ENCODE peak calls at places on chromosome 10, in eight cellular contexts. E is breast epithelium, M is gastrocnemius medialis, G is HCT116, L is upper lobe of right lung, O is colonic mucosa, K is ovary, Z is PC-3. J is an unnamed sample. For H3K4me1, the result is how much of the 10 kb centered on the place peaks cover.

GRCh38 chr10:98833550-98833949 is 386.8 kb upstream of the HPS1 start:
- DNase-seq in E (no peak), M (no peak), G (no peak), L (no peak), O (no peak), K (no peak), Z (no peak), J (no peak)

GRCh38 chr10:72035488-72035887 is 52.9 kb downstream of the SPOCK2 start:
- DNase-seq in E (no peak), M (no peak), G (no peak), L (no peak), O (no peak), K (no peak), Z (no peak), J (no peak)

GRCh38 chr10:34528320-34528719 is 286.8 kb downstream of the PARD3 start:
- DNase-seq in E (no peak), M (no peak), G (peak), L (no peak), O (no peak), K (no peak), Z (peak), J (peak)

GRCh38 chr10:36504752-36505151 is 620.6 kb upstream of the ANKRD30A start:
- DNase-seq in E (no peak), M (no peak), G (no peak), L (no peak), O (no peak), K (no peak), Z (peak), J (no peak)

GRCh38 chr10:3803884-3804741 is 19.1 kb upstream of the KLF6 start:
- DNase-seq in E (no peak), M (no peak), G (no peak), L (no peak), O (no peak), K (no peak), Z (no peak), J (no peak)

GRCh38 chr10:131817866-131818509 is 82.8 kb upstream of the PPP2R2D start:
- DNase-seq in E (peak), M (no peak), G (no peak), L (no peak), O (peak), K (no peak), Z (no peak), J (no peak)

GRCh38 chr10:128263891-128264688 is 137.9 kb upstream of the MKI67 start:
- DNase-seq in E (peak), M (peak), G (peak), L (peak), O (peak), K (no peak), Z (peak), J (peak)

GRCh38 chr10:53469383-53469782 is 696.8 kb upstream of the MBL2 start:
- DNase-seq in E (no peak), M (no peak), G (no peak), L (no peak), O (no peak), K (no peak), Z (no peak), J (no peak)

GRCh38 chr10:49204119-49204518 is 15.9 kb upstream of the TMEM273 start:
- DNase-seq in E (no peak), M (no peak), G (no peak), L (no peak), O (no peak), K (no peak), Z (no peak), J (no peak)

GRCh38 chr10:70672165-70672992 is at the start of gene ADAMTS14:
- DNase-seq in E (no peak), M (no peak), G (peak), L (peak), O (no peak), K (no peak), Z (peak), J (no peak)

GRCh38 chr10:128150045-128150493 is 23.8 kb upstream of the MKI67 start:
- DNase-seq in E (no peak), M (no peak), G (peak), L (peak), O (peak), K (no peak), Z (peak), J (no peak)

GRCh38 chr10:29725133-29725720 is 90.5 kb upstream of the SVIL start:
- DNase-seq in E (no peak), M (no peak), G (no peak), L (no peak), O (peak), K (no peak), Z (no peak), J (no peak)

GRCh38 chr10:12583891-12584595 is 234.7 kb downstream of the CAMK1D start:
- DNase-seq in E (no peak), M (no peak), G (no peak), L (no peak), O (no peak), K (no peak), Z (no peak), J (no peak)

GRCh38 chr10:93437946-93438795 is 44.0 kb downstream of the MYOF start:
- DNase-seq in E (no peak), M (no peak), G (no peak), L (no peak), O (no peak), K (peak), Z (no peak), J (peak)
- H3K4me1 ChIP-seq in E (under half), M (under half), G (half or more), L (half or more), O (under half), K (under half), Z (half or more), J (half or more)

DNA sequence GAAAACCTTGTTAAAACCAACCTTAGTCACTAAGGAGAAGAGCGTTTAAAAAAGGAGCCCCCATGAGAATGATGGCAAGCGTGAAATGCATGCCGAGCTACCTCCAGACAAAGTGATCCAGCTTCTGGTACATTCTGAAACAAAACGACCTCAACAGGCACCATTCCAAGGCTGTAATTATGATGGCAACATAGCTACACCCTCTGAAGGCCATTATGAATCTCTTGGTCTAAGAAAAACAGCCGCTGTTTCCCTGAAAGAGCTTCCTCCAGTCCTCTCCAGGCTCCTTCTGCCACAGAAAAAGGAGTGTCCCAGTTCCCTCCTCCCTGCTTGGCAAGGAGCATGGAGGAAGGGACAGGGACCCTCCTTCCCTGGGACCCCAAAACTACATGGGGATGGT is 50.0 kb upstream of the ABLIM1 start:
- DNase-seq in E (no peak), M (no peak), G (no peak), L (no peak), O (no peak), K (no peak), Z (no peak), J (no peak)
- H3K27ac ChIP-seq in E (no peak), M (no peak), G (no peak), L (no peak), O (no peak), K (no peak), Z (no peak), J (no peak)

GRCh38 chr10:17233534-17233933 is 5.5 kb downstream of the VIM start:
- DNase-seq in E (no peak), M (no peak), G (no peak), L (no peak), O (peak), K (peak), Z (no peak), J (no peak)
- H3K4me1 ChIP-seq in E (under half), M (under half), G (under half), L (under half), O (under half), K (under half), Z (under half), J (under half)

DNA sequence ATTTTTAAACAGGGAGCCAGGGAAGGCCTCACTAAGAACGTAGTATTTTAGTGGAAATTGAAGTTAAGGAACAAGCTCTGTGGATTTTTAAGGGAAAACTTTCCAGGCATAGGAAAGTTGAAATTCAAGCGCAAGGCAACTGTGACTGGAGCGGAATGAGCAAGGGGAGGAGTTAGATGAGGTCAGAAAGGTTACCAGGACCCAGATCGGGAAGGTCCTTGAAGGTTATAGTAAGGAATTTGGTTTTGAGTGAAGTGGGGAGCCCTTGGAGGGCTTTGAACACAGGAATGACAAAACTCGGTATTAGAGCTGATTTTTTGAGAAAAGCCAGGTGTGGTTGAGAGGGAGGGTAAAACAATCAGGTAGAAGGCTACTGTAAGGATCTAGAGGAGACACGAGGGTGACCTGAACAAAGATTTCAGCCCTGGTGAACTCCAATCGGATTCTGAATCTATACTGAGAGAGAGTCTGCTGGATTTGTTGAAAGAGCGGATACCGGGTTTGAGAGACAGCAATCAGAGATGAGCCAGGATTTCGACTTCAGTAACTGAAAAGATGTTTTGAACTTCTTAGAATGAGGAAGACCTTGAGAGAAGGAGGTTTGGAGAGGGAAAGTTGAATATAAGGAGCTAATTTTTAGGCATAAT is 1013.9 kb downstream of the NRG3 start:
- DNase-seq in E (no peak), M (no peak), G (no peak), L (no peak), O (no peak), K (no peak), Z (no peak), J (no peak)
- H3K27ac ChIP-seq in E (no peak), M (no peak), G (no peak), L (no peak), O (no peak), K (no peak), Z (no peak), J (no peak)

DNA sequence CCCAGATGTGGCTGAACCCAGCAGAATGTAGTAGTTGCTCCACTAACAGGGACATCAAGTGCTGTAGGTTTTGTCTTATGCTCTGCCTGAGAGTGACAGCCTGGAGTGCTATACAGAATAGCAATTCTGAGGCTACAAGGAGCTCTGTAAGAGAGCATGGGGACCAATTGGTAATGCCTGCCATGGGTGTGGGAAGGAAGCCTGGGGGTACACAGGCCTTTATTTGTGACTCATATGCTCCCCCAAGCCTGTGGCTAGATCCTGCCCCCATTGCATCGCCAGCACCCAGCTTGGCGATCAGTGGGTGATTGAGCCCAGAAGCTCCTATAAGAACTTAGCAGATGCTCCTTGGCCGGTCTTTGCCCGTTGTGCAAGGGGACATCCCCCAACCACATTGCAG is 37.5 kb downstream of the ZMIZ1 start:
- DNase-seq in E (no peak), M (no peak), G (no peak), L (no peak), O (no peak), K (no peak), Z (no peak), J (no peak)
- H3K4me1 ChIP-seq in E (under half), M (half or more), G (under half), L (half or more), O (under half), K (half or more), Z (under half), J (under half)

DNA sequence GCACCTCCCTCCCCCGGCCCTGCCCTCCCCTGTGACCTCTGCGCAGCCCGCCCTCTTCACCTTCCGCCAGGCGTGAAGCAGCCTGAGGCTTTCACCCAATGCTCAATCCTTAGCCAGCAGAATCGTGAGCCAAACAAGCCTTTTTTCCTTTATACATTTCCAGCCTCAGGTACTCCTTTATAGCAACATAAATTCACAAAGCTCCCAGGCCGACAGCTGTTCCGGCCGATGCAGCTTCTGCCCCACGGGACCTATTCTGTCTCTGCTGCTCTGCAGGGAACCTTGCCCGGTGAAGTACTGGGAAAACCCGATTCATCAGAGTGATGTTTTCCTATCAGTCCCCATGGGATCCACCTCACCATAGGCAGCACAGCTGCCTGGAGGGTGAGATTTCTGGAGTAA is 87.4 kb downstream of the CHST15 start:
- DNase-seq in E (no peak), M (no peak), G (no peak), L (peak), O (no peak), K (peak), Z (no peak), J (no peak)
- H3K27ac ChIP-seq in E (no peak), M (no peak), G (no peak), L (no peak), O (no peak), K (no peak), Z (no peak), J (no peak)

J was measured in foreskin keratinocyte.